ENCODE peak calls at places on chromosomes 6 and 20, in seven cellular contexts. W is CD4-positive, alpha-beta T cell; Y is ovary; O is HCT116; L is thoracic aorta; I is body of pancreas; F is psoas muscle. H is an unnamed sample.

GRCh38 chr20:53028337-53029007 is 56.3 kb downstream of the TSHZ2 start:
- DNase-seq in W (no peak), I (no peak), F (no peak), O (no peak), L (no peak), Y (no peak), H (no peak)

GRCh38 chr20:56328861-56329260 is 29.9 kb upstream of the FAM210B start:
- DNase-seq in L (no peak), Y (no peak), F (no peak), I (no peak), O (no peak), W (no peak), H (no peak)

GRCh38 chr20:63178889-63179751 is 36.8 kb downstream of the YTHDF1 start:
- DNase-seq in F (peak; percentile 29), I (peak; percentile 26), O (peak; percentile 18), Y (peak; percentile 34), W (peak; percentile 61), L (no peak), H (no peak)

GRCh38 chr20:32763202-32763999 is 1.2 kb downstream of the DNMT3B start:
- DNase-seq in F (no peak), L (no peak), O (no peak), Y (no peak), W (no peak), I (peak; percentile 46), H (no peak)

GRCh38 chr6:26022166-26022510 is 59.5 kb downstream of the TRIM38 start:
- DNase-seq in W (no peak), I (peak; percentile 63), L (no peak), O (peak; percentile 71), Y (no peak), F (no peak), H (peak; percentile 89)

GRCh38 chr6:166589334-166589731 is 2.9 kb upstream of the RAMACL start:
- DNase-seq in L (no peak), I (no peak), O (no peak), F (no peak), W (no peak), Y (no peak), H (no peak)

GRCh38 chr6:6701864-6702263 is 113.3 kb downstream of the LY86 start:
- DNase-seq in L (no peak), W (no peak), Y (no peak), I (peak; percentile 1), F (no peak), O (no peak), H (peak; percentile 29)

GRCh38 chr6:63023726-63024125 is 187.5 kb upstream of the FKBP1C start:
- DNase-seq in O (no peak), W (no peak), I (no peak), F (no peak), Y (no peak), L (no peak), H (no peak)

DNA sequence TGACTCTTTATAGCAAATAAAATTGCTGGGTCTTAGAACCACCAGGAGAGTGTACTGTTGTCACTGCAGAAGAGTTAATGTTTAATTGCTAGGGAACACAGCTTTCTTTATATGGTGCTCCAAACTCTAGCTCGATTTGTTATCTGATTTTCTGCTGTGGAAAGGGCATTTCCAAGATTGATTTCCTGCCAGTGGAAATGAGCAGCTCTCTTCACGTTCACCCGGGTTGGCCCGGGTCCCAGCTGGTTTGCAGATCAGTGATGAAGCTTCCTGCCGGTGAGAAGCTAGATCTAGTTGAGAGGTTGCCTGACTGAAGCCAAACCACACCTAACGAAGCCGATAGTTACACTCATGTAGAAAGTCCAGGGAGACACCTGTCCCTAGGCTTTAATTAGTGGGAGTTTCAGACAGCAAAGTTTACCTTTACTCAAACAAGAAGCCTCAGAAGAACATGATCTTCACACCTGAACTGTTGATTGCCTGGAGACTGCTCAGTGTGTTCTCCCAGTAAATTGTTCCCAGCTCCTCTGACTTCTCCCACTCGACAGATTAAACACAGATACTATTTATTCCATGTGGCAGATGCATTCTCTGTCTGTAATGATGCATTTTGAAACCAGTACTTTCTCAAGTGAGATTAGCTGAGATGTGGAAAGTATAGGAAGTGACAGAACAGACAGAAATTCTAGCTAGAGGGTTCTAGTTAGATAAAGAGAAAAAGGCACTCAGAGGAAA is 27.8 kb downstream of the PAQR8 start:
- DNase-seq in I (peak; percentile 84), O (peak; percentile 48), F (peak; percentile 36), Y (no peak), W (peak; percentile 34), L (no peak), H (no peak)
- H3K27ac ChIP-seq in I (peak overlapping the region; percentile 22), O (peak overlapping the region; percentile 54), F (no peak overlapping the region), Y (no peak overlapping the region), W (peak overlapping the region; percentile 91), L (no peak overlapping the region), H (peak overlapping the region; percentile 53)

GRCh38 chr6:134035823-134036296 is 16.6 kb downstream of the SLC2A12 start:
- DNase-seq in I (peak; percentile 58), O (peak; percentile 88), F (no peak), L (no peak), W (no peak), Y (no peak), H (no peak)

GRCh38 chr6:134034951-134035822 is 17.2 kb downstream of the SLC2A12 start:
- DNase-seq in I (no peak), Y (no peak), L (no peak), F (no peak), O (peak; percentile 38), W (no peak), H (no peak)

GRCh38 chr6:134046054-134046453 is 6.4 kb downstream of the SLC2A12 start:
- DNase-seq in F (no peak), O (no peak), W (no peak), Y (no peak), I (no peak), L (no peak), H (no peak)

GRCh38 chr6:134039116-134039515 is 13.3 kb downstream of the SLC2A12 start:
- DNase-seq in I (no peak), L (no peak), W (no peak), Y (no peak), O (no peak), F (no peak), H (no peak)

GRCh38 chr6:134041093-134041492 is 11.3 kb downstream of the SLC2A12 start:
- DNase-seq in F (no peak), W (no peak), L (no peak), I (no peak), Y (no peak), O (peak; percentile 35), H (no peak)
- H3K27ac ChIP-seq in F (peak overlapping the region; percentile 27), W (no peak overlapping the region), L (no peak overlapping the region), I (no peak overlapping the region), Y (no peak overlapping the region), O (no peak overlapping the region), H (no peak overlapping the region)

GRCh38 chr6:137810554-137811120 is 56.4 kb upstream of the TNFAIP3 start:
- DNase-seq in L (no peak), W (no peak), F (no peak), Y (no peak), I (no peak), O (no peak), H (no peak)
- H3K27ac ChIP-seq in L (no peak overlapping the region), W (peak overlapping the region; percentile 16), F (no peak overlapping the region), Y (no peak overlapping the region), I (no peak overlapping the region), O (no peak overlapping the region), H (no peak overlapping the region)

GRCh38 chr20:10185741-10186558 is 32.7 kb upstream of the SNAP25 start:
- DNase-seq in I (peak; percentile 56), O (no peak), W (no peak), Y (no peak), L (no peak), F (no peak), H (no peak)
- H3K27ac ChIP-seq in I (peak overlapping the region; percentile 1), O (no peak overlapping the region), W (no peak overlapping the region), Y (no peak overlapping the region), L (no peak overlapping the region), F (no peak overlapping the region), H (no peak overlapping the region)

H was measured in sigmoid colon.